ENCODE peak calls at places on chromosomes 4 and X, in six cellular contexts. One of them, this sample, is unnamed. For H3K9me3, the result is how much of the 10 kb centered on the place peaks cover.

GRCh38 chrX:129759576-129760061 is 20.1 kb upstream of the SASH3 start:
- DNase-seq in MM.1S: peak
- DNase-seq in upper lobe of left lung: no peak
- DNase-seq in adipocyte: peak
- DNase-seq in ascending aorta: no peak
- DNase-seq in mucosa of descending colon: peak
- DNase-seq in this sample: no peak

GRCh38 chr4:106803107-106803506 is 233.0 kb downstream of the DKK2 start:
- DNase-seq in mucosa of descending colon: no peak
- DNase-seq in adipocyte: peak
- DNase-seq in ascending aorta: no peak
- DNase-seq in MM.1S: no peak
- DNase-seq in upper lobe of left lung: no peak
- DNase-seq in this sample: no peak

GRCh38 chrX:103517246-103517645 is 2.0 kb downstream of the RAB40A start:
- DNase-seq in upper lobe of left lung: no peak
- DNase-seq in ascending aorta: no peak
- DNase-seq in mucosa of descending colon: no peak
- DNase-seq in adipocyte: peak
- DNase-seq in MM.1S: no peak
- DNase-seq in this sample: no peak

GRCh38 chrX:138771042-138771441 is 59.5 kb upstream of the FGF13 start:
- DNase-seq in adipocyte: no peak
- DNase-seq in ascending aorta: no peak
- DNase-seq in MM.1S: no peak
- DNase-seq in mucosa of descending colon: no peak
- DNase-seq in upper lobe of left lung: no peak
- DNase-seq in this sample: no peak

GRCh38 chrX:123464709-123465108 is 268.1 kb downstream of the THOC2 start:
- DNase-seq in ascending aorta: no peak
- DNase-seq in mucosa of descending colon: no peak
- DNase-seq in adipocyte: no peak
- DNase-seq in MM.1S: no peak
- DNase-seq in upper lobe of left lung: no peak
- DNase-seq in this sample: no peak

GRCh38 chrX:36609653-36610585 is 398.2 kb upstream of the FAM47C start:
- DNase-seq in adipocyte: no peak
- DNase-seq in mucosa of descending colon: no peak
- DNase-seq in MM.1S: no peak
- DNase-seq in upper lobe of left lung: no peak
- DNase-seq in ascending aorta: no peak
- DNase-seq in this sample: no peak

GRCh38 chrX:102651968-102652744 is 873 bp downstream of the GPRASP1 start:
- DNase-seq in ascending aorta: no peak
- DNase-seq in mucosa of descending colon: peak
- DNase-seq in upper lobe of left lung: no peak
- DNase-seq in adipocyte: peak
- DNase-seq in MM.1S: no peak
- DNase-seq in this sample: peak

GRCh38 chrX:130834830-130835229 is 68.2 kb downstream of the ENOX2 start:
- DNase-seq in mucosa of descending colon: no peak
- DNase-seq in ascending aorta: no peak
- DNase-seq in upper lobe of left lung: no peak
- DNase-seq in MM.1S: no peak
- DNase-seq in adipocyte: peak
- DNase-seq in this sample: no peak

GRCh38 chr4:46123872-46124755 is at the start of gene GABRG1:
- DNase-seq in MM.1S: no peak
- DNase-seq in ascending aorta: no peak
- DNase-seq in upper lobe of left lung: no peak
- DNase-seq in mucosa of descending colon: no peak
- DNase-seq in adipocyte: no peak
- DNase-seq in this sample: peak

GRCh38 chrX:97000682-97001393 is 117.1 kb downstream of the RPA4 start:
- DNase-seq in mucosa of descending colon: no peak
- DNase-seq in adipocyte: no peak
- DNase-seq in upper lobe of left lung: no peak
- DNase-seq in MM.1S: no peak
- DNase-seq in ascending aorta: no peak
- DNase-seq in this sample: no peak

GRCh38 chrX:10900585-10901289 is 210.4 kb upstream of the HCCS start:
- DNase-seq in adipocyte: peak
- DNase-seq in upper lobe of left lung: no peak
- DNase-seq in mucosa of descending colon: no peak
- DNase-seq in ascending aorta: no peak
- DNase-seq in MM.1S: no peak
- DNase-seq in this sample: no peak

GRCh38 chr4:2064276-2064991 is 5.3 kb downstream of the NAT8L start:
- DNase-seq in adipocyte: no peak
- DNase-seq in mucosa of descending colon: peak
- DNase-seq in MM.1S: no peak
- DNase-seq in ascending aorta: no peak
- DNase-seq in upper lobe of left lung: peak
- DNase-seq in this sample: peak

GRCh38 chr4:68589790-68590189 is 13.7 kb upstream of the UGT2B17 start:
- DNase-seq in mucosa of descending colon: no peak
- DNase-seq in adipocyte: no peak
- DNase-seq in ascending aorta: no peak
- DNase-seq in MM.1S: no peak
- DNase-seq in upper lobe of left lung: no peak
- DNase-seq in this sample: no peak

GRCh38 chr4:14783011-14783877 is 219.0 kb upstream of the CPEB2 start:
- DNase-seq in upper lobe of left lung: no peak
- DNase-seq in ascending aorta: no peak
- DNase-seq in mucosa of descending colon: no peak
- DNase-seq in adipocyte: peak
- DNase-seq in MM.1S: peak
- DNase-seq in this sample: no peak

GRCh38 chr4:113394730-113395530 is 345.5 kb downstream of the ANK2 start:
- DNase-seq in ascending aorta: no peak
- DNase-seq in MM.1S: peak
- DNase-seq in mucosa of descending colon: peak
- DNase-seq in upper lobe of left lung: no peak
- DNase-seq in adipocyte: peak
- DNase-seq in this sample: peak

GRCh38 chr4:78024085-78024484 is 33.0 kb upstream of the FRAS1 start:
- DNase-seq in upper lobe of left lung: no peak
- DNase-seq in MM.1S: no peak
- DNase-seq in adipocyte: peak
- DNase-seq in mucosa of descending colon: no peak
- DNase-seq in ascending aorta: no peak
- DNase-seq in this sample: no peak

GRCh38 chrX:153423652-153424051 is 12.4 kb downstream of the ZFP92 start:
- DNase-seq in mucosa of descending colon: no peak
- DNase-seq in ascending aorta: no peak
- DNase-seq in MM.1S: no peak
- DNase-seq in adipocyte: peak
- DNase-seq in upper lobe of left lung: no peak
- DNase-seq in this sample: no peak

GRCh38 chr4:108172780-108173598 is 4.3 kb upstream of the LEF1 start:
- DNase-seq in adipocyte: peak
- DNase-seq in MM.1S: peak
- DNase-seq in mucosa of descending colon: peak
- DNase-seq in upper lobe of left lung: peak
- DNase-seq in ascending aorta: no peak
- DNase-seq in this sample: peak

GRCh38 chrX:118736394-118737010 is 9.1 kb downstream of the IL13RA1 start:
- DNase-seq in ascending aorta: no peak
- DNase-seq in adipocyte: no peak
- DNase-seq in upper lobe of left lung: no peak
- DNase-seq in mucosa of descending colon: no peak
- DNase-seq in MM.1S: peak
- DNase-seq in this sample: no peak

GRCh38 chr4:107349266-107349665 is 313.2 kb upstream of the DKK2 start:
- DNase-seq in upper lobe of left lung: no peak
- DNase-seq in mucosa of descending colon: no peak
- DNase-seq in ascending aorta: no peak
- DNase-seq in MM.1S: no peak
- DNase-seq in adipocyte: no peak
- DNase-seq in this sample: no peak

GRCh38 chr4:139599076-139599475 is 43.1 kb upstream of the SETD7 start:
- DNase-seq in MM.1S: no peak
- DNase-seq in adipocyte: no peak
- DNase-seq in ascending aorta: no peak
- DNase-seq in mucosa of descending colon: no peak
- DNase-seq in upper lobe of left lung: no peak
- DNase-seq in this sample: no peak

GRCh38 chr4:184170996-184171395 is 46.7 kb downstream of the ENPP6 start:
- DNase-seq in upper lobe of left lung: no peak
- DNase-seq in adipocyte: peak
- DNase-seq in mucosa of descending colon: no peak
- DNase-seq in MM.1S: no peak
- DNase-seq in ascending aorta: no peak
- DNase-seq in this sample: no peak

GRCh38 chr4:165152527-165152926 is 39.9 kb upstream of the TMEM192 start:
- DNase-seq in adipocyte: peak
- DNase-seq in MM.1S: no peak
- DNase-seq in mucosa of descending colon: no peak
- DNase-seq in ascending aorta: no peak
- DNase-seq in upper lobe of left lung: no peak
- DNase-seq in this sample: no peak

GRCh38 chr4:181582595-181582994 is 660.6 kb upstream of the TENM3 start:
- DNase-seq in mucosa of descending colon: no peak
- DNase-seq in adipocyte: no peak
- DNase-seq in MM.1S: no peak
- DNase-seq in ascending aorta: no peak
- DNase-seq in upper lobe of left lung: no peak
- DNase-seq in this sample: no peak

GRCh38 chrX:140712413-140713173 is 3.0 kb downstream of the LINC00632 start:
- DNase-seq in ascending aorta: no peak
- DNase-seq in MM.1S: no peak
- DNase-seq in upper lobe of left lung: peak
- DNase-seq in mucosa of descending colon: peak
- DNase-seq in adipocyte: peak
- DNase-seq in this sample: peak

GRCh38 chr4:142519342-142519741 is 326.8 kb downstream of the INPP4B start:
- DNase-seq in adipocyte: no peak
- DNase-seq in mucosa of descending colon: no peak
- DNase-seq in MM.1S: no peak
- DNase-seq in upper lobe of left lung: no peak
- DNase-seq in ascending aorta: no peak
- DNase-seq in this sample: no peak

GRCh38 chrX:108582151-108582550 is 142.5 kb downstream of the COL4A5 start:
- DNase-seq in mucosa of descending colon: no peak
- DNase-seq in MM.1S: no peak
- DNase-seq in ascending aorta: no peak
- DNase-seq in upper lobe of left lung: no peak
- DNase-seq in adipocyte: no peak
- DNase-seq in this sample: no peak

GRCh38 chrX:133350751-133351150 is 64.5 kb downstream of the GPC4 start:
- DNase-seq in mucosa of descending colon: peak
- DNase-seq in upper lobe of left lung: no peak
- DNase-seq in adipocyte: peak
- DNase-seq in ascending aorta: no peak
- DNase-seq in MM.1S: no peak
- DNase-seq in this sample: peak

GRCh38 chrX:30874851-30875250 is 14.2 kb downstream of the TAB3 start:
- DNase-seq in ascending aorta: no peak
- DNase-seq in adipocyte: no peak
- DNase-seq in mucosa of descending colon: no peak
- DNase-seq in upper lobe of left lung: no peak
- DNase-seq in MM.1S: no peak
- DNase-seq in this sample: no peak

GRCh38 chr4:7475207-7475606 is 40.5 kb upstream of the PSAPL1 start:
- DNase-seq in MM.1S: no peak
- DNase-seq in adipocyte: no peak
- DNase-seq in ascending aorta: no peak
- DNase-seq in mucosa of descending colon: no peak
- DNase-seq in upper lobe of left lung: no peak
- DNase-seq in this sample: no peak

GRCh38 chr4:73883306-73883705 is 14.1 kb downstream of the CXCL1 start:
- DNase-seq in upper lobe of left lung: no peak
- DNase-seq in MM.1S: peak
- DNase-seq in mucosa of descending colon: no peak
- DNase-seq in adipocyte: no peak
- DNase-seq in ascending aorta: no peak
- DNase-seq in this sample: no peak

GRCh38 chr4:147824316-147824715 is 92.4 kb downstream of the ARHGAP10 start:
- DNase-seq in adipocyte: no peak
- DNase-seq in ascending aorta: no peak
- DNase-seq in upper lobe of left lung: no peak
- DNase-seq in MM.1S: no peak
- DNase-seq in mucosa of descending colon: no peak
- DNase-seq in this sample: no peak
- H3K9me3 ChIP-seq in adipocyte: under half
- H3K9me3 ChIP-seq in ascending aorta: under half
- H3K9me3 ChIP-seq in upper lobe of left lung: under half
- H3K9me3 ChIP-seq in MM.1S: under half
- H3K9me3 ChIP-seq in mucosa of descending colon: under half
- H3K9me3 ChIP-seq in this sample: under half

GRCh38 chrX:44462851-44463250 is 79.8 kb downstream of the FUNDC1 start:
- DNase-seq in MM.1S: no peak
- DNase-seq in mucosa of descending colon: peak
- DNase-seq in ascending aorta: no peak
- DNase-seq in upper lobe of left lung: no peak
- DNase-seq in adipocyte: peak
- DNase-seq in this sample: no peak
- H3K9me3 ChIP-seq in MM.1S: under half
- H3K9me3 ChIP-seq in mucosa of descending colon: under half
- H3K9me3 ChIP-seq in ascending aorta: under half
- H3K9me3 ChIP-seq in upper lobe of left lung: under half
- H3K9me3 ChIP-seq in adipocyte: under half
- H3K9me3 ChIP-seq in this sample: under half

GRCh38 chrX:78658851-78659744 is at the start of gene RTL3:
- DNase-seq in mucosa of descending colon: no peak
- DNase-seq in upper lobe of left lung: no peak
- DNase-seq in adipocyte: peak
- DNase-seq in MM.1S: no peak
- DNase-seq in ascending aorta: no peak
- DNase-seq in this sample: no peak
- H3K9me3 ChIP-seq in mucosa of descending colon: under half
- H3K9me3 ChIP-seq in upper lobe of left lung: under half
- H3K9me3 ChIP-seq in adipocyte: under half
- H3K9me3 ChIP-seq in MM.1S: under half
- H3K9me3 ChIP-seq in ascending aorta: under half
- H3K9me3 ChIP-seq in this sample: under half

GRCh38 chr4:90080116-90080515 is 47.1 kb upstream of the CCSER1 start:
- DNase-seq in MM.1S: peak
- DNase-seq in adipocyte: no peak
- DNase-seq in upper lobe of left lung: no peak
- DNase-seq in mucosa of descending colon: no peak
- DNase-seq in ascending aorta: no peak
- DNase-seq in this sample: no peak

GRCh38 chr4:90081432-90082195 is 45.6 kb upstream of the CCSER1 start:
- DNase-seq in upper lobe of left lung: no peak
- DNase-seq in MM.1S: no peak
- DNase-seq in mucosa of descending colon: no peak
- DNase-seq in ascending aorta: no peak
- DNase-seq in adipocyte: no peak
- DNase-seq in this sample: no peak

GRCh38 chr4:90074322-90074886 is 52.8 kb upstream of the CCSER1 start:
- DNase-seq in adipocyte: no peak
- DNase-seq in mucosa of descending colon: no peak
- DNase-seq in upper lobe of left lung: no peak
- DNase-seq in MM.1S: no peak
- DNase-seq in ascending aorta: no peak
- DNase-seq in this sample: no peak

GRCh38 chr4:90084277-90084966 is 42.8 kb upstream of the CCSER1 start:
- DNase-seq in mucosa of descending colon: no peak
- DNase-seq in ascending aorta: no peak
- DNase-seq in MM.1S: no peak
- DNase-seq in upper lobe of left lung: no peak
- DNase-seq in adipocyte: no peak
- DNase-seq in this sample: no peak

GRCh38 chr4:90078440-90078839 is 48.8 kb upstream of the CCSER1 start:
- DNase-seq in mucosa of descending colon: no peak
- DNase-seq in ascending aorta: no peak
- DNase-seq in upper lobe of left lung: no peak
- DNase-seq in adipocyte: no peak
- DNase-seq in MM.1S: no peak
- DNase-seq in this sample: no peak
- H3K9me3 ChIP-seq in mucosa of descending colon: under half
- H3K9me3 ChIP-seq in ascending aorta: under half
- H3K9me3 ChIP-seq in upper lobe of left lung: under half
- H3K9me3 ChIP-seq in adipocyte: under half
- H3K9me3 ChIP-seq in MM.1S: under half
- H3K9me3 ChIP-seq in this sample: under half